ENCODE peak calls at places on chromosomes 3 and 15, in eight cellular contexts. One of them, this sample, is unnamed.
A peak's percentile ranks its signal among the peaks of the same experiment; 100 is the strongest.

GRCh38 chr3:105594219-105594618 is 227.5 kb downstream of the ALCAM start:
- DNase-seq in cardiac muscle cell: no peak
- DNase-seq in AG04450: peak; percentile 15
- DNase-seq in heart right ventricle: no peak
- DNase-seq in activated B cell treated with CpG ODN at 0.5 μM for 24 hours: no peak
- DNase-seq in AG04449: no peak
- DNase-seq in neural progenitor cell: no peak
- DNase-seq in RWPE1: peak; percentile 23
- DNase-seq in this sample: no peak

GRCh38 chr3:15050405-15051092 is 14.6 kb downstream of the MRPS25 start:
- DNase-seq in cardiac muscle cell: no peak
- DNase-seq in RWPE1: no peak
- DNase-seq in heart right ventricle: no peak
- DNase-seq in activated B cell treated with CpG ODN at 0.5 μM for 24 hours: peak; percentile 43
- DNase-seq in AG04450: no peak
- DNase-seq in AG04449: no peak
- DNase-seq in neural progenitor cell: no peak
- DNase-seq in this sample: no peak

GRCh38 chr15:70512772-70513362 is 250.5 kb downstream of the UACA start:
- DNase-seq in cardiac muscle cell: peak; percentile 77
- DNase-seq in AG04449: no peak
- DNase-seq in activated B cell treated with CpG ODN at 0.5 μM for 24 hours: no peak
- DNase-seq in heart right ventricle: no peak
- DNase-seq in RWPE1: peak; percentile 60
- DNase-seq in AG04450: no peak
- DNase-seq in neural progenitor cell: peak; percentile 76
- DNase-seq in this sample: no peak

GRCh38 chr15:25797511-25798206 is 65.5 kb downstream of the ATP10A start:
- DNase-seq in heart right ventricle: no peak
- DNase-seq in AG04449: no peak
- DNase-seq in cardiac muscle cell: peak; percentile 10
- DNase-seq in AG04450: no peak
- DNase-seq in neural progenitor cell: no peak
- DNase-seq in RWPE1: no peak
- DNase-seq in activated B cell treated with CpG ODN at 0.5 μM for 24 hours: no peak
- DNase-seq in this sample: no peak

GRCh38 chr15:68730491-68731317 is 90.0 kb downstream of the ANP32A start:
- DNase-seq in activated B cell treated with CpG ODN at 0.5 μM for 24 hours: no peak
- DNase-seq in RWPE1: peak; percentile 40
- DNase-seq in cardiac muscle cell: peak; percentile 72
- DNase-seq in AG04450: no peak
- DNase-seq in heart right ventricle: peak; percentile 78
- DNase-seq in AG04449: no peak
- DNase-seq in neural progenitor cell: peak; percentile 61
- DNase-seq in this sample: no peak

GRCh38 chr15:74937226-74937601 is 659 bp downstream of the COX5A start:
- DNase-seq in activated B cell treated with CpG ODN at 0.5 μM for 24 hours: no peak
- DNase-seq in AG04450: no peak
- DNase-seq in RWPE1: no peak
- DNase-seq in neural progenitor cell: no peak
- DNase-seq in AG04449: no peak
- DNase-seq in heart right ventricle: no peak
- DNase-seq in cardiac muscle cell: no peak
- DNase-seq in this sample: no peak

GRCh38 chr3:13414040-13414729 is 5.9 kb downstream of the NUP210 start:
- DNase-seq in AG04450: no peak
- DNase-seq in neural progenitor cell: no peak
- DNase-seq in RWPE1: no peak
- DNase-seq in AG04449: no peak
- DNase-seq in cardiac muscle cell: no peak
- DNase-seq in heart right ventricle: no peak
- DNase-seq in activated B cell treated with CpG ODN at 0.5 μM for 24 hours: peak; percentile 76
- DNase-seq in this sample: no peak

GRCh38 chr3:14142567-14143270 is 17.9 kb downstream of the TMEM43 start:
- DNase-seq in activated B cell treated with CpG ODN at 0.5 μM for 24 hours: no peak
- DNase-seq in AG04450: no peak
- DNase-seq in neural progenitor cell: no peak
- DNase-seq in RWPE1: no peak
- DNase-seq in heart right ventricle: no peak
- DNase-seq in AG04449: no peak
- DNase-seq in cardiac muscle cell: no peak
- DNase-seq in this sample: no peak

GRCh38 chr3:9747267-9747666 is 2.5 kb upstream of the OGG1 start:
- DNase-seq in heart right ventricle: no peak
- DNase-seq in AG04449: no peak
- DNase-seq in activated B cell treated with CpG ODN at 0.5 μM for 24 hours: no peak
- DNase-seq in RWPE1: no peak
- DNase-seq in cardiac muscle cell: peak; percentile 55
- DNase-seq in neural progenitor cell: no peak
- DNase-seq in AG04450: no peak
- DNase-seq in this sample: no peak

GRCh38 chr3:127692501-127693335 is 20.0 kb downstream of the ABTB1 start:
- DNase-seq in cardiac muscle cell: no peak
- DNase-seq in RWPE1: no peak
- DNase-seq in neural progenitor cell: no peak
- DNase-seq in AG04450: no peak
- DNase-seq in AG04449: no peak
- DNase-seq in heart right ventricle: no peak
- DNase-seq in activated B cell treated with CpG ODN at 0.5 μM for 24 hours: no peak
- DNase-seq in this sample: no peak

GRCh38 chr3:117547956-117548550 is 838.5 kb downstream of the TUSC7 start:
- DNase-seq in activated B cell treated with CpG ODN at 0.5 μM for 24 hours: no peak
- DNase-seq in AG04450: peak; percentile 23
- DNase-seq in AG04449: peak; percentile 29
- DNase-seq in neural progenitor cell: no peak
- DNase-seq in RWPE1: peak; percentile 67
- DNase-seq in cardiac muscle cell: peak; percentile 57
- DNase-seq in heart right ventricle: no peak
- DNase-seq in this sample: no peak

GRCh38 chr15:98746375-98746679 is 98.0 kb downstream of the IGF1R start:
- DNase-seq in heart right ventricle: no peak
- DNase-seq in activated B cell treated with CpG ODN at 0.5 μM for 24 hours: no peak
- DNase-seq in RWPE1: no peak
- DNase-seq in neural progenitor cell: no peak
- DNase-seq in AG04449: no peak
- DNase-seq in cardiac muscle cell: no peak
- DNase-seq in AG04450: no peak
- DNase-seq in this sample: no peak

GRCh38 chr3:149299938-149300791 is 33.3 kb downstream of the TM4SF18 start:
- DNase-seq in AG04449: peak; percentile 87
- DNase-seq in AG04450: peak; percentile 69
- DNase-seq in heart right ventricle: no peak
- DNase-seq in neural progenitor cell: no peak
- DNase-seq in activated B cell treated with CpG ODN at 0.5 μM for 24 hours: no peak
- DNase-seq in cardiac muscle cell: peak; percentile 93
- DNase-seq in RWPE1: peak; percentile 80
- DNase-seq in this sample: no peak

GRCh38 chr15:78716651-78717050 is 75.6 kb upstream of the CHRNB4 start:
- DNase-seq in activated B cell treated with CpG ODN at 0.5 μM for 24 hours: no peak
- DNase-seq in neural progenitor cell: no peak
- DNase-seq in RWPE1: no peak
- DNase-seq in AG04450: no peak
- DNase-seq in AG04449: no peak
- DNase-seq in cardiac muscle cell: no peak
- DNase-seq in heart right ventricle: no peak
- DNase-seq in this sample: no peak

GRCh38 chr15:27017168-27017809 is 46.3 kb downstream of the GABRG3 start:
- DNase-seq in activated B cell treated with CpG ODN at 0.5 μM for 24 hours: no peak
- DNase-seq in AG04449: peak; percentile 17
- DNase-seq in RWPE1: peak; percentile 63
- DNase-seq in heart right ventricle: no peak
- DNase-seq in neural progenitor cell: peak; percentile 84
- DNase-seq in AG04450: peak; percentile 47
- DNase-seq in cardiac muscle cell: peak; percentile 69
- DNase-seq in this sample: peak; percentile 64
- TF ChIP-seq CTCF in activated B cell treated with CpG ODN at 0.5 μM for 24 hours: no peak
- TF ChIP-seq CTCF in AG04449: peak; percentile 89
- TF ChIP-seq CTCF in RWPE1: peak; percentile 82
- TF ChIP-seq CTCF in heart right ventricle: peak; percentile 77
- TF ChIP-seq CTCF in neural progenitor cell: peak; percentile 92
- TF ChIP-seq CTCF in AG04450: peak; percentile 90
- TF ChIP-seq CTCF in cardiac muscle cell: peak; percentile 86
- TF ChIP-seq CTCF in this sample: peak; percentile 95

DNA sequence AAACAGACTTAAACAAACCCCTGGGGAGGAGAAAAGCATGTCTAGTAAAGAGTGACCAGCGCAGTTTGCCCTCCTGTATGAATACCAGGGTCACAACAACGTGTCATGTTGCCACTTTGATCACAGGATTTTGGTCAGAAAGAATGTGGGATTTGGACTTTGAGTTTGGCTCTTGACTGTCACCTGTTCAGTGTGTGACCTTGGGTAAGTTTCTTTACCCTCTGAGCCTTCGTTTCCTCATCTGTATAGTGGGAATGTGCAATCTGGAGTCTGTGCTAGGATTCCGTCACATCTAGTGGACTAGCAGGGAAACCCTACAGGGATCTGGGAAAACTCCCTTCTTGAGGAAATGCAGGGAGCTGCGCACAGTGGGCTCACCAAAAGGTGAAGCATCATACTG is 63.6 kb downstream of the CCNL1 start:
- DNase-seq in cardiac muscle cell: no peak
- DNase-seq in AG04449: no peak
- DNase-seq in neural progenitor cell: no peak
- DNase-seq in activated B cell treated with CpG ODN at 0.5 μM for 24 hours: no peak
- DNase-seq in RWPE1: no peak
- DNase-seq in heart right ventricle: no peak
- DNase-seq in AG04450: no peak
- DNase-seq in this sample: no peak
- TF ChIP-seq CTCF in cardiac muscle cell: no peak
- TF ChIP-seq CTCF in AG04449: no peak
- TF ChIP-seq CTCF in neural progenitor cell: no peak
- TF ChIP-seq CTCF in activated B cell treated with CpG ODN at 0.5 μM for 24 hours: no peak
- TF ChIP-seq CTCF in RWPE1: no peak
- TF ChIP-seq CTCF in heart right ventricle: no peak
- TF ChIP-seq CTCF in AG04450: no peak
- TF ChIP-seq CTCF in this sample: no peak

DNA sequence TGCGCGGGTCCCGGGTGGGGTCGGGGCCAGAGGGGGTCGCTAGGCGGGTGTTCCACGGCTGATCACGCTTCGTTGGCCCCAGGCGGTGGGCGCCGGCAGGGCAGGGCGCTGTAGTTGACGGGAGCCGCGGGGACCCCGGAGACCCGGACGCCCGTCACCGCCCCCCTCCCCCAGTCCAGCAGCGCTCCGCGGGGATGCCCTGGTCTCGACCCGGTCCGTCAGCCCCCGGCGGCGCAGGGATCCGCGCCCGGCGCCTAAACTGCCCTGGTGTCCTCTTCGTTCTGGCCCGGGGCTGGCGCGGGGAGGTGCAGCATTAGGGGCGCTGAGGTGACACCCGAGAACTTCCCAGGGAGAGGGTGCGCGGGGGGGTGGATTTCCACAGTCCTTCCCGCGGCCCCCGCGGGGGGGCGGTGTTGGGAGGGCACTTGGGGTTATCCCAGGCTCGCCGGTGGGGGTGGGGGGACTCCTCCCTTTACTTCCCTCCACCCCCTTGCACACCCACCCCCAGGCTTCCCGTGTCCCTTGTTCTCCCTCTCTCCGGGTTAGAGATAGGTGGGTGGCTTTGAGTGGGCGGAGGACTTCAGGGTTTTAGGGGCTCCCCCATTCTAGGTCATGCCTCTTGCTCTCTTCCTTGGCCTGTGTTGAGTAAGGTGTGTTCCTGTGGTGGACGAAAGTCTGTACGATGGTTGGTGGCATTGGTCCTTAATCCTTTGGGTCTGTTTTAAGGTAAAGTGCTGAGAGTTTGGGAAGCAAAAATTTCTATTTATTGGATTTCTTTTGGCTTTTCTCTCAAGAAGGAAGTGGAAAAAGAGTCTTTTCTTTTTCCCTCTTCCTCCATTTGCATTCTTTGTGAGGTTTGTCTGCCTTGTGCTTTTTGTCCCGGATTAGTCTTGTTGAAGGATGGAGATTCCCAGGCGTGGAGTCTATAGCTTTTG is 672 bp downstream of the SKIL start:
- DNase-seq in activated B cell treated with CpG ODN at 0.5 μM for 24 hours: peak; percentile 80
- DNase-seq in AG04450: no peak
- DNase-seq in heart right ventricle: peak; percentile 89
- DNase-seq in RWPE1: peak; percentile 64
- DNase-seq in neural progenitor cell: peak; percentile 75
- DNase-seq in AG04449: no peak
- DNase-seq in cardiac muscle cell: peak; percentile 83
- DNase-seq in this sample: peak; percentile 87
- TF ChIP-seq CTCF in activated B cell treated with CpG ODN at 0.5 μM for 24 hours: no peak
- TF ChIP-seq CTCF in AG04450: peak; percentile 42
- TF ChIP-seq CTCF in heart right ventricle: peak; percentile 36
- TF ChIP-seq CTCF in RWPE1: peak; percentile 62
- TF ChIP-seq CTCF in neural progenitor cell: peak; percentile 51
- TF ChIP-seq CTCF in AG04449: peak; percentile 72
- TF ChIP-seq CTCF in cardiac muscle cell: peak; percentile 39
- TF ChIP-seq CTCF in this sample: peak; percentile 56

GRCh38 chr15:101185336-101185735 is 66.5 kb downstream of the CHSY1 start:
- DNase-seq in RWPE1: no peak
- DNase-seq in AG04450: no peak
- DNase-seq in neural progenitor cell: no peak
- DNase-seq in AG04449: no peak
- DNase-seq in activated B cell treated with CpG ODN at 0.5 μM for 24 hours: no peak
- DNase-seq in heart right ventricle: no peak
- DNase-seq in cardiac muscle cell: no peak
- DNase-seq in this sample: no peak
- TF ChIP-seq CTCF in RWPE1: no peak
- TF ChIP-seq CTCF in AG04450: no peak
- TF ChIP-seq CTCF in neural progenitor cell: no peak
- TF ChIP-seq CTCF in AG04449: no peak
- TF ChIP-seq CTCF in activated B cell treated with CpG ODN at 0.5 μM for 24 hours: no peak
- TF ChIP-seq CTCF in heart right ventricle: no peak
- TF ChIP-seq CTCF in cardiac muscle cell: no peak
- TF ChIP-seq CTCF in this sample: no peak

GRCh38 chr15:101578443-101578894 is 73.7 kb downstream of the TM2D3 start:
- DNase-seq in heart right ventricle: no peak
- DNase-seq in activated B cell treated with CpG ODN at 0.5 μM for 24 hours: no peak
- DNase-seq in AG04449: no peak
- DNase-seq in cardiac muscle cell: peak; percentile 44
- DNase-seq in neural progenitor cell: peak; percentile 69
- DNase-seq in AG04450: no peak
- DNase-seq in RWPE1: no peak
- DNase-seq in this sample: peak; percentile 25
- TF ChIP-seq CTCF in heart right ventricle: peak; percentile 48
- TF ChIP-seq CTCF in activated B cell treated with CpG ODN at 0.5 μM for 24 hours: no peak
- TF ChIP-seq CTCF in AG04449: peak; percentile 45
- TF ChIP-seq CTCF in cardiac muscle cell: peak; percentile 53
- TF ChIP-seq CTCF in neural progenitor cell: peak; percentile 58
- TF ChIP-seq CTCF in AG04450: peak; percentile 3
- TF ChIP-seq CTCF in RWPE1: no peak
- TF ChIP-seq CTCF in this sample: peak; percentile 61